ENCODE peak calls at places on chromosomes 1 and 21, in ten cellular contexts. One of them, this sample, is unnamed.
A peak's percentile ranks its signal among the peaks of the same experiment; 100 is the strongest.

GRCh38 chr1:155255243-155256100 is at the start of gene ENTREP3:
- DNase-seq in transverse colon: peak; percentile 89
- DNase-seq in psoas muscle: peak; percentile 87
- DNase-seq in stomach: peak; percentile 86
- DNase-seq in heart left ventricle: peak; percentile 92
- DNase-seq in A673: peak; percentile 94
- DNase-seq in fibroblast of mammary gland: peak; percentile 70
- DNase-seq in uterus: peak; percentile 90
- DNase-seq in DND-41: peak; percentile 90
- DNase-seq in AG09319: peak; percentile 57
- DNase-seq in this sample: peak; percentile 94

GRCh38 chr1:27031235-27032118 is 18.8 kb upstream of the TENT5B start:
- DNase-seq in transverse colon: peak; percentile 89
- DNase-seq in uterus: peak; percentile 77
- DNase-seq in A673: peak; percentile 79
- DNase-seq in fibroblast of mammary gland: peak; percentile 61
- DNase-seq in psoas muscle: peak; percentile 79
- DNase-seq in stomach: peak; percentile 86
- DNase-seq in AG09319: peak; percentile 39
- DNase-seq in DND-41: no peak
- DNase-seq in heart left ventricle: peak; percentile 82
- DNase-seq in this sample: peak; percentile 72

GRCh38 chr1:7228252-7228961 is 443.2 kb downstream of the CAMTA1 start:
- DNase-seq in psoas muscle: no peak
- DNase-seq in transverse colon: no peak
- DNase-seq in heart left ventricle: no peak
- DNase-seq in fibroblast of mammary gland: no peak
- DNase-seq in stomach: no peak
- DNase-seq in uterus: no peak
- DNase-seq in A673: no peak
- DNase-seq in DND-41: no peak
- DNase-seq in AG09319: no peak
- DNase-seq in this sample: no peak

GRCh38 chr1:209412036-209412435 is 171.5 kb upstream of the CAMK1G start:
- DNase-seq in fibroblast of mammary gland: peak; percentile 45
- DNase-seq in AG09319: no peak
- DNase-seq in stomach: no peak
- DNase-seq in heart left ventricle: no peak
- DNase-seq in DND-41: no peak
- DNase-seq in uterus: no peak
- DNase-seq in transverse colon: no peak
- DNase-seq in A673: no peak
- DNase-seq in psoas muscle: no peak
- DNase-seq in this sample: no peak

GRCh38 chr1:87179076-87179475 is 149.6 kb upstream of the LMO4 start:
- DNase-seq in DND-41: no peak
- DNase-seq in A673: no peak
- DNase-seq in psoas muscle: no peak
- DNase-seq in heart left ventricle: no peak
- DNase-seq in AG09319: no peak
- DNase-seq in uterus: no peak
- DNase-seq in stomach: no peak
- DNase-seq in fibroblast of mammary gland: no peak
- DNase-seq in transverse colon: no peak
- DNase-seq in this sample: no peak

GRCh38 chr21:45460011-45460565 is 55.1 kb downstream of the COL18A1 start:
- DNase-seq in fibroblast of mammary gland: no peak
- DNase-seq in stomach: no peak
- DNase-seq in transverse colon: no peak
- DNase-seq in heart left ventricle: no peak
- DNase-seq in AG09319: no peak
- DNase-seq in psoas muscle: peak; percentile 12
- DNase-seq in DND-41: no peak
- DNase-seq in uterus: no peak
- DNase-seq in A673: no peak
- DNase-seq in this sample: no peak

GRCh38 chr1:167059045-167059728 is 31.0 kb downstream of the GPA33 start:
- DNase-seq in A673: peak; percentile 84
- DNase-seq in stomach: peak; percentile 78
- DNase-seq in DND-41: peak; percentile 84
- DNase-seq in fibroblast of mammary gland: peak; percentile 62
- DNase-seq in psoas muscle: peak; percentile 69
- DNase-seq in heart left ventricle: peak; percentile 63
- DNase-seq in uterus: peak; percentile 74
- DNase-seq in transverse colon: peak; percentile 74
- DNase-seq in AG09319: peak; percentile 2
- DNase-seq in this sample: peak; percentile 88

GRCh38 chr1:173280899-173281660 is 73.9 kb upstream of the TNFSF4 start:
- DNase-seq in fibroblast of mammary gland: no peak
- DNase-seq in heart left ventricle: no peak
- DNase-seq in uterus: no peak
- DNase-seq in DND-41: no peak
- DNase-seq in psoas muscle: no peak
- DNase-seq in AG09319: no peak
- DNase-seq in A673: no peak
- DNase-seq in stomach: no peak
- DNase-seq in transverse colon: no peak
- DNase-seq in this sample: no peak

DNA sequence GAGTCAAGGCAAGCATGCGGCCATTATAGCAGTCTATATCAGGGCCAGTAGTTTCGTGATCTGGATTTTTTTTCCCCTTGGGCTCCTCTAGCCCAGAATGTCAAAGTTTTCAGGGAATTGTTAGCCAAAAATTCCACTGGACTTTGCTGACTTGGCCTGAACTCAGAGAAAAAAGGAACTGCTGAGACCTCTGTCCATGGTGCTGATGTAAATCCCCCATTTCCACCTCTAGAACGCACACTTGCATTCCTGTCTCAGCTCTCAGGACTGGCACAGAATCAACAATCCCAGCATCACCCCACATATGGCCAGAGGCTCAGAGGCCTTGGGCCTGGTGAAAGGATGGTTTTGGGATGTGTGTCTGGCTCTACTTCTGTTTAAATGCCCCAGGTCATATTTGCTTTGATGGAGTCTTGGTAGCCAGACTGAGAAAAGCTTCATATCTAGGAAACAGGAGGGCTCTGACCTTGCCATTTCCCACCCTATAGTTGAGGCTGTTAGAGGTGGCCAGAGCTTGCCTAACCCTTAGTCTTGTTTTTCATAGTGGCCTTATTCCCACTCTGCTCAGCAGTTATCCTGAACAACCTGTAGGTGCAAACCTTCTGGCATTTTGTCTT is 16.9 kb upstream of the EFCAB14 start:
- DNase-seq in heart left ventricle: peak; percentile 24
- DNase-seq in uterus: no peak
- DNase-seq in DND-41: peak; percentile 55
- DNase-seq in psoas muscle: no peak
- DNase-seq in transverse colon: no peak
- DNase-seq in fibroblast of mammary gland: peak; percentile 65
- DNase-seq in stomach: no peak
- DNase-seq in AG09319: no peak
- DNase-seq in A673: peak; percentile 64
- DNase-seq in this sample: peak; percentile 68
- TF ChIP-seq CTCF in heart left ventricle: no peak
- TF ChIP-seq CTCF in uterus: no peak
- TF ChIP-seq CTCF in DND-41: peak; percentile 74
- TF ChIP-seq CTCF in psoas muscle: no peak
- TF ChIP-seq CTCF in transverse colon: peak; percentile 17
- TF ChIP-seq CTCF in fibroblast of mammary gland: peak; percentile 43
- TF ChIP-seq CTCF in stomach: no peak
- TF ChIP-seq CTCF in AG09319: peak; percentile 34
- TF ChIP-seq CTCF in A673: peak; percentile 50
- TF ChIP-seq CTCF in this sample: no peak

DNA sequence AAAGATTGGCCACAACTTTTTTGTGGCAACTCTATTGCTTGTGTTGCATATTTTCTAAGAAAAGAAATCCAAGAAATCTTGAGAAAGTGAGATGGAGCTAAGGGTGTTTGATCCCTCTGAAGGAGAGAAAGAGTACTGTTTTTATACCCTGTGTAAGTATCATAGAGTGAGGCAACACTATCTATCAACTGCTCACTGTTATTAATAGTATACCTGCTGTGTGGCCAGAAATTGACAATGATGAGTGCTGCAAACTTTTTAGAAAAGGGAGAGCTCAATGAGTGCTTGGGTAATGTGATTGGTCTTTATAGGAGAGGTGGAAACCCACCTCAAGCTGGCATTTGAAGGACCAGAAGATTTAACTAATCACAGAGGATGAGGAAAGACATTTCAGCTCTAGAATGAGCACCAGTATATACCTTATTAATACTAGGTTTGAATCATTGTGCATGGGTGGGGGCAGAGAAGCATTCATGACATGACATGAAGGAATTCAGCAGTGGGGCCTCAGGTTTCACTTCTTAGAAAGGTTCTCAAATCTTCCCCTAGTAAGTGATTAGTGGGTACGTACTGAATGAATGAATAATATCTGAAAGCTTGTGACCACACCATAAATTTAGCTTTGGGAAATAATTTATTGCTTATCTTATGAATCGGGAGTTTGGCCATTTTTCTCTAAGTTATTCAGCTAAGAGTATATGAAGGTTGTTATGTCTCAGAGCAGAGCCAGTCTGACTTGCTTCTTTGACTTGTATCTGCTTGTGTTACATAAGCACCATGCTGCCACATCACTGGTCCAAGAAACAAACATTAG is 169.2 kb upstream of the SGIP1 start:
- DNase-seq in heart left ventricle: no peak
- DNase-seq in fibroblast of mammary gland: peak; percentile 43
- DNase-seq in DND-41: no peak
- DNase-seq in psoas muscle: no peak
- DNase-seq in uterus: no peak
- DNase-seq in AG09319: no peak
- DNase-seq in stomach: no peak
- DNase-seq in transverse colon: no peak
- DNase-seq in A673: no peak
- DNase-seq in this sample: no peak
- TF ChIP-seq CTCF in heart left ventricle: no peak
- TF ChIP-seq CTCF in fibroblast of mammary gland: no peak
- TF ChIP-seq CTCF in DND-41: no peak
- TF ChIP-seq CTCF in psoas muscle: no peak
- TF ChIP-seq CTCF in uterus: no peak
- TF ChIP-seq CTCF in AG09319: no peak
- TF ChIP-seq CTCF in stomach: no peak
- TF ChIP-seq CTCF in transverse colon: no peak
- TF ChIP-seq CTCF in A673: no peak
- TF ChIP-seq CTCF in this sample: no peak

DNA sequence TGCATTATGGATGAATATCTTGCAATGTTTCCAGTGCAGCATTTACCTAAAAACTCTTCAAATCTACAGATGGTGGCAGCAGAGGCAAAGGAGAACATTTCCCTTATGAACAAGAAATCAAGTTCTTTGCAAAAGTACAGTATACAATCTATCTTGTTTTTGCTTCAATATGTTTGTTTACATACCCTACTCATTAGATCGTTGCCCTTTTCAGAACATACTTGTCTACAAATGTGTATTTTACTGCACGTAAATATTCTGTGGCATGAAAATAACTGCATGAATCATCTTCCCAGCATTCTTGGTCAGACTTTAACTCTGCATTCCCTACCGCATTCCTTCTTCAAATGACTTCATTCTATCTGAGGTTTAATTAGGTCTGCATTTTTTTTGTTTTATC is 212.7 kb downstream of the ZP4 start:
- DNase-seq in fibroblast of mammary gland: peak; percentile 25
- DNase-seq in A673: peak; percentile 3
- DNase-seq in heart left ventricle: no peak
- DNase-seq in transverse colon: no peak
- DNase-seq in psoas muscle: no peak
- DNase-seq in uterus: no peak
- DNase-seq in DND-41: no peak
- DNase-seq in AG09319: no peak
- DNase-seq in stomach: no peak
- DNase-seq in this sample: no peak
- TF ChIP-seq CTCF in fibroblast of mammary gland: peak; percentile 10
- TF ChIP-seq CTCF in A673: peak; percentile 37
- TF ChIP-seq CTCF in heart left ventricle: no peak
- TF ChIP-seq CTCF in transverse colon: peak; percentile 20
- TF ChIP-seq CTCF in psoas muscle: no peak
- TF ChIP-seq CTCF in uterus: no peak
- TF ChIP-seq CTCF in DND-41: peak; percentile 32
- TF ChIP-seq CTCF in AG09319: no peak
- TF ChIP-seq CTCF in stomach: no peak
- TF ChIP-seq CTCF in this sample: peak; percentile 4

GRCh38 chr1:201186212-201186611 is 4.4 kb upstream of the IGFN1 start:
- DNase-seq in AG09319: no peak
- DNase-seq in A673: no peak
- DNase-seq in DND-41: no peak
- DNase-seq in heart left ventricle: no peak
- DNase-seq in transverse colon: no peak
- DNase-seq in fibroblast of mammary gland: no peak
- DNase-seq in stomach: no peak
- DNase-seq in psoas muscle: no peak
- DNase-seq in uterus: no peak
- DNase-seq in this sample: no peak

GRCh38 chr1:201183728-201184127 is 6.9 kb upstream of the IGFN1 start:
- DNase-seq in stomach: no peak
- DNase-seq in transverse colon: no peak
- DNase-seq in A673: no peak
- DNase-seq in heart left ventricle: no peak
- DNase-seq in AG09319: no peak
- DNase-seq in fibroblast of mammary gland: no peak
- DNase-seq in DND-41: no peak
- DNase-seq in uterus: no peak
- DNase-seq in psoas muscle: peak; percentile 42
- DNase-seq in this sample: no peak

GRCh38 chr1:201185527-201186128 is 5.0 kb upstream of the IGFN1 start:
- DNase-seq in psoas muscle: no peak
- DNase-seq in uterus: no peak
- DNase-seq in A673: no peak
- DNase-seq in DND-41: no peak
- DNase-seq in transverse colon: no peak
- DNase-seq in heart left ventricle: no peak
- DNase-seq in fibroblast of mammary gland: no peak
- DNase-seq in stomach: no peak
- DNase-seq in AG09319: no peak
- DNase-seq in this sample: no peak

GRCh38 chr1:201184307-201184706 is 6.3 kb upstream of the IGFN1 start:
- DNase-seq in uterus: no peak
- DNase-seq in heart left ventricle: no peak
- DNase-seq in stomach: no peak
- DNase-seq in A673: no peak
- DNase-seq in DND-41: no peak
- DNase-seq in AG09319: no peak
- DNase-seq in psoas muscle: no peak
- DNase-seq in fibroblast of mammary gland: peak; percentile 50
- DNase-seq in transverse colon: no peak
- DNase-seq in this sample: no peak

DNA sequence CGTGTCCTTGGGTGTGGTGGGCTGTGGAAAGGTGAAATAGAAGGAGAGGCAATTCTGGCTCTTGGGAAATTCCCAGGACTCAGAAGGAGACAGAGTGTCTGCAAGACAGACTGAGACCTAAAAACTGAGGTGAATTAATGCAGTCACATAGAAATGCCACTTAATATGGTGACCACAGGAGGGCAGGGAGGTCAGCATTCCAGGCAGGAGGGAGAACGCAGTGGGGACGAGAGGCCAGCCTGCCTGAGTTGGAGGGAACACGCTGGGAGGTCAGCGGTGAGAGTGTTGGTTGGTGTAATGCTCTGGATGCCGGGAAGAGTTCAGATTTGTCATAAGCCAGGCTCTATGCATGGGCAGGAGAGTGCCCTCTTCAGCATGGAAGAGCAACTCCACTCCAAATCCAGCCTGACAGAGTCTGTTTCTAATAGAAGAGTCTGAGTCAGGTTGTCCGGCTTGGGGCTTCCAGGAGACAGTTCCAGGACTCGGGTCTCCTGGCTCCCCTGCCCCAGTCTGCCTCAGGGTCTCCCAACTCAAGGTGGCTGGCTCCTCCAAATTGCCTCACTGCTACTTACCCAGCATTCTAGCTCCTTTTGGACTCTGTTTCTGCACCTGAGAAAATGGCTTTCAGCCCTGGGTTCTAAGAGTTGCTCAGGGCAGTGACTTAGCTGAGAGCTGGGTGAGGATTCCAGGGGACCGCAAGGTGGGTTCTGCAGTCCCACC is 5.7 kb upstream of the IGFN1 start:
- DNase-seq in AG09319: peak; percentile 53
- DNase-seq in uterus: peak; percentile 28
- DNase-seq in DND-41: no peak
- DNase-seq in stomach: peak; percentile 33
- DNase-seq in psoas muscle: peak; percentile 48
- DNase-seq in A673: peak; percentile 65
- DNase-seq in heart left ventricle: peak; percentile 30
- DNase-seq in fibroblast of mammary gland: peak; percentile 92
- DNase-seq in transverse colon: peak; percentile 25
- DNase-seq in this sample: peak; percentile 38
- TF ChIP-seq CTCF in AG09319: peak; percentile 77
- TF ChIP-seq CTCF in uterus: peak; percentile 41
- TF ChIP-seq CTCF in DND-41: peak; percentile 48
- TF ChIP-seq CTCF in stomach: peak; percentile 55
- TF ChIP-seq CTCF in psoas muscle: peak; percentile 63
- TF ChIP-seq CTCF in A673: peak; percentile 70
- TF ChIP-seq CTCF in heart left ventricle: no peak
- TF ChIP-seq CTCF in fibroblast of mammary gland: peak; percentile 87
- TF ChIP-seq CTCF in transverse colon: peak; percentile 55
- TF ChIP-seq CTCF in this sample: peak; percentile 18

This sample was measured in nephron progenitor cell.